ENCODE peak calls at places on chromosome 15, in ten cellular contexts. Z, T, P, D, V, J, R, N, K and L are unnamed samples.

GRCh38 chr15:101672298-101672697 is 20.1 kb upstream of the TM2D3 start:
- DNase-seq in K (no peak), J (no peak), V (no peak), P (no peak), R (no peak), D (no peak), Z (no peak), N (no peak), T (no peak), L (no peak)

GRCh38 chr15:85520650-85521049 is 140.2 kb downstream of the AKAP13 start:
- DNase-seq in R (no peak), Z (no peak), J (no peak), D (no peak), T (no peak), P (no peak), V (no peak), K (no peak), N (no peak), L (no peak)

GRCh38 chr15:78049691-78050440 is 27.6 kb downstream of the TBC1D2B start:
- DNase-seq in R (peak), J (no peak), Z (peak), D (no peak), K (peak), P (peak), V (peak), N (peak), T (peak), L (no peak)

GRCh38 chr15:61396235-61396927 is 167.3 kb upstream of the RORA start:
- DNase-seq in D (no peak), P (no peak), N (no peak), R (no peak), J (no peak), Z (no peak), V (no peak), T (no peak), K (no peak), L (no peak)

GRCh38 chr15:51401872-51402517 is 60.5 kb downstream of the GLDN start:
- DNase-seq in J (no peak), K (peak), Z (no peak), T (peak), R (no peak), N (peak), V (no peak), P (no peak), D (no peak), L (no peak)

GRCh38 chr15:41919201-41919820 is 25.5 kb upstream of the SPTBN5 start:
- DNase-seq in D (no peak), V (no peak), K (no peak), N (no peak), R (no peak), J (no peak), P (no peak), Z (no peak), T (no peak), L (no peak)

GRCh38 chr15:79724312-79724711 is 172.5 kb downstream of the MTHFS start:
- DNase-seq in P (no peak), N (no peak), R (no peak), Z (no peak), J (no peak), K (no peak), D (no peak), T (no peak), V (peak), L (no peak)

GRCh38 chr15:100919481-100920405 is 586 bp downstream of the LRRK1 start:
- DNase-seq in J (no peak), R (no peak), D (no peak), N (no peak), K (peak), Z (peak), V (no peak), T (peak), P (no peak), L (peak)

GRCh38 chr15:42069025-42069424 is 25.3 kb downstream of the PLA2G4D start:
- DNase-seq in V (no peak), P (no peak), J (no peak), N (no peak), Z (no peak), T (no peak), R (no peak), K (no peak), D (no peak), L (no peak)

GRCh38 chr15:97992831-97993230 is 32.3 kb downstream of the ARRDC4 start:
- DNase-seq in P (no peak), N (no peak), D (no peak), R (no peak), K (no peak), V (no peak), J (no peak), T (no peak), Z (no peak), L (no peak)

GRCh38 chr15:88949734-88950400 is 36.7 kb upstream of the MFGE8 start:
- DNase-seq in J (no peak), N (no peak), R (no peak), D (no peak), V (no peak), T (no peak), P (no peak), Z (no peak), K (no peak), L (no peak)

GRCh38 chr15:74032606-74033561 is 38.4 kb downstream of the PML start:
- DNase-seq in V (no peak), D (no peak), R (no peak), K (no peak), T (no peak), P (no peak), N (no peak), Z (no peak), J (no peak), L (no peak)

GRCh38 chr15:84113919-84114318 is 121.7 kb upstream of the GOLGA6L4 start:
- DNase-seq in N (no peak), P (no peak), J (no peak), R (no peak), K (no peak), D (no peak), T (no peak), Z (no peak), V (no peak), L (no peak)

GRCh38 chr15:98628216-98628615 is 20.1 kb upstream of the IGF1R start:
- DNase-seq in V (no peak), T (no peak), N (no peak), D (no peak), J (no peak), R (no peak), P (no peak), K (no peak), Z (no peak), L (no peak)